ENCODE peak calls at places on chromosomes 16 and 17, in six cellular contexts. One of them, this sample, is unnamed.

GRCh38 chr16:9755076-9755475 is 427.2 kb downstream of the GRIN2A start:
- DNase-seq in vagina: no peak
- DNase-seq in HL-60: no peak
- DNase-seq in endodermal cell: no peak
- DNase-seq in Peyer's patch: no peak
- DNase-seq in IMR-90: no peak
- DNase-seq in this sample: no peak

GRCh38 chr17:42849451-42850157 is 1.4 kb upstream of the AOC3 start:
- DNase-seq in endodermal cell: no peak
- DNase-seq in vagina: no peak
- DNase-seq in HL-60: no peak
- DNase-seq in Peyer's patch: peak; percentile 58
- DNase-seq in IMR-90: no peak
- DNase-seq in this sample: no peak

GRCh38 chr17:39000021-39000601 is 32.9 kb upstream of the FBXO47 start:
- DNase-seq in IMR-90: peak; percentile 27
- DNase-seq in Peyer's patch: no peak
- DNase-seq in vagina: no peak
- DNase-seq in endodermal cell: no peak
- DNase-seq in HL-60: no peak
- DNase-seq in this sample: no peak

GRCh38 chr16:57514891-57515600 is 21.3 kb downstream of the CCDC102A start:
- DNase-seq in HL-60: no peak
- DNase-seq in endodermal cell: peak; percentile 72
- DNase-seq in vagina: no peak
- DNase-seq in Peyer's patch: no peak
- DNase-seq in IMR-90: no peak
- DNase-seq in this sample: no peak

GRCh38 chr17:58081641-58082340 is 1.4 kb upstream of the DYNLL2 start:
- DNase-seq in vagina: peak; percentile 70
- DNase-seq in IMR-90: no peak
- DNase-seq in Peyer's patch: no peak
- DNase-seq in endodermal cell: peak; percentile 59
- DNase-seq in HL-60: no peak
- DNase-seq in this sample: no peak

GRCh38 chr16:19700319-19700781 is 17.7 kb downstream of the KNOP1 start:
- DNase-seq in HL-60: no peak
- DNase-seq in Peyer's patch: peak; percentile 63
- DNase-seq in endodermal cell: no peak
- DNase-seq in IMR-90: peak; percentile 70
- DNase-seq in vagina: no peak
- DNase-seq in this sample: no peak

GRCh38 chr17:40344321-40345160 is 20.0 kb downstream of the GJD3 start:
- DNase-seq in IMR-90: no peak
- DNase-seq in vagina: no peak
- DNase-seq in HL-60: no peak
- DNase-seq in endodermal cell: peak; percentile 70
- DNase-seq in Peyer's patch: no peak
- DNase-seq in this sample: no peak

GRCh38 chr16:58195771-58196170 is 2.1 kb downstream of the CSNK2A2 start:
- DNase-seq in vagina: no peak
- DNase-seq in Peyer's patch: no peak
- DNase-seq in IMR-90: no peak
- DNase-seq in HL-60: no peak
- DNase-seq in endodermal cell: no peak
- DNase-seq in this sample: no peak

DNA sequence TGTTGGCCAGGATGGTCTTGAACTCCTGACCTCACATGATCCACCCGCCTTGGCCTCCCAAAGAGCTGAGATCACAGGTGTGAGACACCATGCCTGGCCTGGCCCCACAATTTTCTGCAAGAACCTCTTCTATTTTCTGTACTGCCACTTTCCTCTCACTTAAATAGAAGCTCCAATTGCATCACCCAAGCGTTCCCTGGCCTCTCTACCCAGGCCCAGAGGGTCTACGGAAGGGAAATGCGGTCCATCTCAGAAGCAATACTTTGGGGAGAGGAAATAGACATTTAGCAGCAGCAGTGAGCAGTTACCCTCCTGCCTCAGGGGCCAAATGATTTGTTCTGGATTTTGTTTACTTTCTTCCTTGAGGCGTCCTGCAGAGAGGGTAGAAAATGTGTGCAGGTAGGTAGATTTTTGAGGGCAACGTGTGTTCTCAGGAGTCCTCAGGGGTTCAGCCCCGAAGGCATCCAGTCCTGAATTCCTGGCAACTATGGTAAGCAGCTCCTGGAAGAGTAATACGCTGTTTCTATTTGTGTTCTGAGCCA is 11.0 kb downstream of the SLC6A4 start:
- DNase-seq in endodermal cell: no peak
- DNase-seq in Peyer's patch: no peak
- DNase-seq in vagina: no peak
- DNase-seq in HL-60: no peak
- DNase-seq in IMR-90: no peak
- DNase-seq in this sample: no peak
- H3K27ac ChIP-seq in endodermal cell: no peak overlapping the region
- H3K27ac ChIP-seq in Peyer's patch: no peak overlapping the region
- H3K27ac ChIP-seq in vagina: no peak overlapping the region
- H3K27ac ChIP-seq in HL-60: no peak overlapping the region
- H3K27ac ChIP-seq in IMR-90: no peak overlapping the region
- H3K27ac ChIP-seq in this sample: no peak overlapping the region

GRCh38 chr17:15926039-15926740 is 18.7 kb upstream of the ADORA2B start:
- DNase-seq in HL-60: no peak
- DNase-seq in IMR-90: no peak
- DNase-seq in Peyer's patch: no peak
- DNase-seq in endodermal cell: peak; percentile 41
- DNase-seq in vagina: no peak
- DNase-seq in this sample: no peak
- H3K27ac ChIP-seq in HL-60: no peak overlapping the region
- H3K27ac ChIP-seq in IMR-90: no peak overlapping the region
- H3K27ac ChIP-seq in Peyer's patch: no peak overlapping the region
- H3K27ac ChIP-seq in endodermal cell: no peak overlapping the region
- H3K27ac ChIP-seq in vagina: no peak overlapping the region
- H3K27ac ChIP-seq in this sample: no peak overlapping the region

GRCh38 chr16:78608305-78608776 is 508.9 kb downstream of the WWOX start:
- DNase-seq in vagina: no peak
- DNase-seq in IMR-90: no peak
- DNase-seq in Peyer's patch: no peak
- DNase-seq in HL-60: no peak
- DNase-seq in endodermal cell: peak; percentile 55
- DNase-seq in this sample: no peak
- H3K27ac ChIP-seq in vagina: peak overlapping the region; percentile 80
- H3K27ac ChIP-seq in IMR-90: no peak overlapping the region
- H3K27ac ChIP-seq in Peyer's patch: peak overlapping the region; percentile 9
- H3K27ac ChIP-seq in HL-60: no peak overlapping the region
- H3K27ac ChIP-seq in endodermal cell: peak overlapping the region; percentile 57
- H3K27ac ChIP-seq in this sample: no peak overlapping the region

GRCh38 chr17:82965371-82965770 is 114.0 kb upstream of the METRNL start:
- DNase-seq in Peyer's patch: peak; percentile 27
- DNase-seq in vagina: no peak
- DNase-seq in HL-60: no peak
- DNase-seq in IMR-90: no peak
- DNase-seq in endodermal cell: peak; percentile 33
- DNase-seq in this sample: no peak
- H3K27ac ChIP-seq in Peyer's patch: no peak overlapping the region
- H3K27ac ChIP-seq in vagina: no peak overlapping the region
- H3K27ac ChIP-seq in HL-60: no peak overlapping the region
- H3K27ac ChIP-seq in IMR-90: no peak overlapping the region
- H3K27ac ChIP-seq in endodermal cell: no peak overlapping the region
- H3K27ac ChIP-seq in this sample: no peak overlapping the region

DNA sequence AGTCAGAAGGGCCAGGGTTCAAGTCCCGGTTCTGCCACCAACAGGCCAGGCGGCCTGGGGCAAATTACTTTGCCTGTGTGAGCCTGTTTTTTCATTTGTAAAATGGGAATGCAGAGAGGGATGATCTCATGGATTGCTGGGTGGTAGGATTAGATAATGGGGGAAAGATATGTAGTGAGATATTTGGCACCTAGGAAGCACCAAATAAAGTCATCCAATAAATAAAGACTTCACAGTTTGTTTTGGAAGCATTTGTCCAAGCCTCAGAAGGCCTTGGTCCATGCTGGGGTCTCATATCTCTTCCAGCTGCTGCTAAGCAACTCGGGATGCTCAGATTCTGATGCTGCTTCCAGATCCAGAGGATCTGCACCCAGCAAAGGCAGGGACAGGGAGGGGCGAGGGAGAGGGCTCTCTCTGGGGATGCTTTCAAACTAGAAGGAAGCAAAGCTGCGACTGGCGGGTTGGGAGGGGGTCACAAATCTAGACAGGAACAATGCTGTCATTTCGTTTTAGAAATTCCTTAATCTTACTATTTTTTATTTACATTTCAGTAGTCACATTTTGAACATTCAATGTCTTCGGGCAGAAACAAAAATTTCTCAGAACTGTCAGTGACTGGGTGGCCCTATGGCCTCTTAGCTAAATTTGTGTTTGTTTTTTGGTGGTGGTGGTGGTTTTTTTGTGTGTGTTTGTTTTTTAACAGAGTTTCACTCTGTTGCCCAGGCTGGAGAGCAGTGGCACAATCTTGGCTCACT is 114.9 kb upstream of the CDH5 start:
- DNase-seq in endodermal cell: no peak
- DNase-seq in vagina: no peak
- DNase-seq in IMR-90: no peak
- DNase-seq in Peyer's patch: no peak
- DNase-seq in HL-60: no peak
- DNase-seq in this sample: no peak
- H3K27ac ChIP-seq in endodermal cell: no peak overlapping the region
- H3K27ac ChIP-seq in vagina: peak overlapping the region; percentile 16
- H3K27ac ChIP-seq in IMR-90: peak overlapping the region; percentile 36
- H3K27ac ChIP-seq in Peyer's patch: peak overlapping the region; percentile 36
- H3K27ac ChIP-seq in HL-60: no peak overlapping the region
- H3K27ac ChIP-seq in this sample: peak overlapping the region; percentile 58

GRCh38 chr17:76547642-76548202 is 7.9 kb downstream of the PRCD start:
- DNase-seq in IMR-90: no peak
- DNase-seq in Peyer's patch: no peak
- DNase-seq in vagina: no peak
- DNase-seq in endodermal cell: no peak
- DNase-seq in HL-60: no peak
- DNase-seq in this sample: no peak
- H3K27ac ChIP-seq in IMR-90: no peak overlapping the region
- H3K27ac ChIP-seq in Peyer's patch: no peak overlapping the region
- H3K27ac ChIP-seq in vagina: no peak overlapping the region
- H3K27ac ChIP-seq in endodermal cell: no peak overlapping the region
- H3K27ac ChIP-seq in HL-60: no peak overlapping the region
- H3K27ac ChIP-seq in this sample: no peak overlapping the region

GRCh38 chr16:75104836-75105235 is 11.7 kb downstream of the LDHD start:
- DNase-seq in IMR-90: no peak
- DNase-seq in HL-60: no peak
- DNase-seq in endodermal cell: no peak
- DNase-seq in Peyer's patch: peak; percentile 38
- DNase-seq in vagina: no peak
- DNase-seq in this sample: no peak

GRCh38 chr16:75105306-75106061 is 11.1 kb downstream of the LDHD start:
- DNase-seq in endodermal cell: peak; percentile 44
- DNase-seq in vagina: no peak
- DNase-seq in Peyer's patch: peak; percentile 69
- DNase-seq in HL-60: peak; percentile 58
- DNase-seq in IMR-90: peak; percentile 37
- DNase-seq in this sample: peak; percentile 77

GRCh38 chr16:75108792-75109731 is 7.5 kb downstream of the LDHD start:
- DNase-seq in endodermal cell: peak; percentile 61
- DNase-seq in Peyer's patch: peak; percentile 90
- DNase-seq in vagina: peak; percentile 97
- DNase-seq in HL-60: peak; percentile 88
- DNase-seq in IMR-90: peak; percentile 96
- DNase-seq in this sample: peak; percentile 59

GRCh38 chr16:75107505-75107904 is 9.1 kb downstream of the LDHD start:
- DNase-seq in Peyer's patch: no peak
- DNase-seq in endodermal cell: no peak
- DNase-seq in vagina: no peak
- DNase-seq in IMR-90: no peak
- DNase-seq in HL-60: no peak
- DNase-seq in this sample: no peak

GRCh38 chr16:75106351-75107274 is 10.0 kb downstream of the LDHD start:
- DNase-seq in endodermal cell: no peak
- DNase-seq in IMR-90: no peak
- DNase-seq in HL-60: no peak
- DNase-seq in vagina: peak; percentile 94
- DNase-seq in Peyer's patch: peak; percentile 42
- DNase-seq in this sample: no peak
- H3K27ac ChIP-seq in endodermal cell: no peak overlapping the region
- H3K27ac ChIP-seq in IMR-90: peak overlapping the region; percentile 59
- H3K27ac ChIP-seq in HL-60: peak overlapping the region; percentile 74
- H3K27ac ChIP-seq in vagina: peak overlapping the region; percentile 81
- H3K27ac ChIP-seq in Peyer's patch: peak overlapping the region; percentile 70
- H3K27ac ChIP-seq in this sample: no peak overlapping the region

GRCh38 chr16:10936585-10936984 is 5.7 kb downstream of the DEXI start:
- DNase-seq in Peyer's patch: no peak
- DNase-seq in IMR-90: no peak
- DNase-seq in vagina: no peak
- DNase-seq in HL-60: no peak
- DNase-seq in endodermal cell: no peak
- DNase-seq in this sample: no peak
- H3K27ac ChIP-seq in Peyer's patch: peak overlapping the region; percentile 87
- H3K27ac ChIP-seq in IMR-90: no peak overlapping the region
- H3K27ac ChIP-seq in vagina: no peak overlapping the region
- H3K27ac ChIP-seq in HL-60: no peak overlapping the region
- H3K27ac ChIP-seq in endodermal cell: no peak overlapping the region
- H3K27ac ChIP-seq in this sample: peak overlapping the region; percentile 31

This sample was measured in substantia nigra.